ENCODE peak calls at places on chromosomes 12 and 14, in eight cellular contexts. L is MCF 10A, O is cardiac fibroblast, Y is astrocyte of the spinal cord, B is DMS153, M is adipocyte, C is iris pigment epithelial cell, Q is esophagus squamous epithelium. W is an unnamed sample.

GRCh38 chr14:54814076-54814475 is 88.5 kb downstream of the GCH1 start:
- DNase-seq in L (no peak), Q (no peak), M (no peak), B (no peak), C (no peak), O (no peak), Y (no peak), W (no peak)

GRCh38 chr12:1533602-1534304 is 60.6 kb downstream of the FBXL14 start:
- DNase-seq in O (peak; percentile 41), Q (no peak), L (no peak), Y (peak; percentile 80), B (no peak), C (peak; percentile 60), M (peak; percentile 39), W (peak; percentile 52)

GRCh38 chr14:54715811-54716210 is 148.9 kb downstream of the SAMD4A start:
- DNase-seq in O (no peak), L (no peak), Y (no peak), Q (no peak), M (no peak), B (no peak), C (no peak), W (no peak)

GRCh38 chr14:76576047-76576741 is 185.1 kb upstream of the VASH1 start:
- DNase-seq in L (peak; percentile 25), Y (no peak), C (peak; percentile 31), O (peak; percentile 1), Q (no peak), B (peak; percentile 59), M (no peak), W (peak; percentile 18)

GRCh38 chr12:124744659-124745467 is 118.8 kb downstream of the SCARB1 start:
- DNase-seq in B (peak; percentile 27), O (peak; percentile 40), Q (no peak), M (peak; percentile 17), Y (no peak), C (no peak), L (no peak), W (no peak)

GRCh38 chr12:5871741-5872140 is 73.3 kb downstream of the ANO2 start:
- DNase-seq in L (no peak), C (no peak), O (no peak), M (no peak), B (no peak), Y (no peak), Q (no peak), W (no peak)

GRCh38 chr14:68741839-68742470 is 50.9 kb downstream of the ZFP36L1 start:
- DNase-seq in M (no peak), B (no peak), C (no peak), Q (no peak), Y (no peak), O (no peak), L (no peak), W (no peak)

GRCh38 chr12:109910969-109911348 is 10.9 kb downstream of the TCHP start:
- DNase-seq in O (peak; percentile 54), C (peak; percentile 58), Q (no peak), B (no peak), L (peak; percentile 21), M (no peak), Y (peak; percentile 19), W (peak; percentile 33)

GRCh38 chr14:88727057-88727456 is 65.7 kb downstream of the EML5 start:
- DNase-seq in C (no peak), O (no peak), Q (no peak), L (no peak), M (no peak), B (no peak), Y (no peak), W (peak; percentile 2)

GRCh38 chr12:48045061-48045846 is 41.0 kb upstream of the COL2A1 start:
- DNase-seq in Q (no peak), O (no peak), B (no peak), C (no peak), Y (no peak), L (no peak), M (no peak), W (no peak)

GRCh38 chr14:100576091-100577085 is 10.8 kb downstream of the BEGAIN start:
- DNase-seq in L (no peak), Q (no peak), M (no peak), O (no peak), C (no peak), B (no peak), Y (no peak), W (no peak)

GRCh38 chr12:56071648-56072047 is 8.3 kb upstream of the ERBB3 start:
- DNase-seq in O (peak; percentile 52), L (no peak), Y (no peak), M (peak; percentile 24), Q (no peak), C (peak; percentile 49), B (no peak), W (peak; percentile 84)

GRCh38 chr12:6872073-6873048 is 742 bp downstream of the SPSB2 start:
- DNase-seq in Y (peak; percentile 72), B (peak; percentile 40), O (peak; percentile 68), C (peak; percentile 59), M (peak; percentile 94), L (peak; percentile 79), Q (no peak), W (peak; percentile 77)

GRCh38 chr14:35808076-35808657 is 928 bp downstream of the RALGAPA1 start:
- DNase-seq in Q (no peak), B (no peak), Y (peak; percentile 16), L (peak; percentile 74), M (peak; percentile 74), C (no peak), O (peak; percentile 6), W (peak; percentile 6)

GRCh38 chr14:105491366-105492006 is 440 bp downstream of the TEDC1 start:
- DNase-seq in L (peak; percentile 74), Y (peak; percentile 39), B (peak; percentile 12), Q (no peak), M (peak; percentile 77), C (peak; percentile 35), O (peak; percentile 72), W (peak; percentile 61)

GRCh38 chr12:22037952-22038351 is 8.1 kb upstream of the CMAS start:
- DNase-seq in B (no peak), C (no peak), Q (no peak), O (no peak), M (no peak), L (no peak), Y (no peak), W (peak; percentile 32)

GRCh38 chr12:51381226-51382079 is 9.8 kb downstream of the GALNT6 start:
- DNase-seq in B (no peak), Y (peak; percentile 54), L (no peak), Q (no peak), C (peak; percentile 62), M (peak; percentile 33), O (peak; percentile 61), W (peak; percentile 68)

GRCh38 chr12:70508178-70508577 is 129.1 kb downstream of the PTPRB start:
- DNase-seq in O (peak; percentile 38), L (no peak), M (no peak), Y (no peak), Q (no peak), C (no peak), B (no peak), W (no peak)

GRCh38 chr12:66409195-66409871 is 107.0 kb downstream of the HELB start:
- DNase-seq in Y (peak; percentile 75), L (peak; percentile 53), Q (no peak), M (peak; percentile 73), O (peak; percentile 80), B (no peak), C (peak; percentile 68), W (peak; percentile 74)

GRCh38 chr12:128551266-128552025 is 272.3 kb downstream of the SLC15A4 start:
- DNase-seq in C (no peak), M (no peak), O (no peak), Y (no peak), Q (no peak), B (peak; percentile 51), L (no peak), W (no peak)

GRCh38 chr14:28754209-28754985 is 12.2 kb upstream of the FOXG1 start:
- DNase-seq in L (peak; percentile 75), B (no peak), Y (peak; percentile 61), O (peak; percentile 69), C (peak; percentile 45), Q (no peak), M (peak; percentile 87), W (peak; percentile 57)

GRCh38 chr12:132899033-132899432 is 11.6 kb upstream of the CHFR start:
- DNase-seq in L (no peak), B (no peak), M (no peak), Y (no peak), O (peak; percentile 35), Q (no peak), C (peak; percentile 57), W (no peak)

GRCh38 chr14:21999400-21999799 is 325.8 kb upstream of the OR4E1 start:
- DNase-seq in O (no peak), L (no peak), Y (no peak), B (no peak), M (no peak), C (no peak), Q (no peak), W (no peak)

GRCh38 chr14:79861111-79861510 is 350.2 kb downstream of the DIO2 start:
- DNase-seq in Y (no peak), B (no peak), O (peak; percentile 8), L (no peak), C (no peak), M (no peak), Q (no peak), W (no peak)

GRCh38 chr12:124466200-124467128 is 100.9 kb downstream of the NCOR2 start:
- DNase-seq in C (peak; percentile 91), B (no peak), Y (peak; percentile 75), O (peak; percentile 94), L (no peak), M (no peak), Q (peak; percentile 32), W (peak; percentile 36)

GRCh38 chr14:68230941-68231717 is 411.6 kb downstream of the RAD51B start:
- DNase-seq in C (peak; percentile 76), B (no peak), O (peak; percentile 82), L (no peak), Y (peak; percentile 73), Q (no peak), M (peak; percentile 69), W (peak; percentile 74)

GRCh38 chr14:65958664-65959562 is 527.3 kb upstream of the CCDC196 start:
- DNase-seq in O (peak; percentile 52), M (peak; percentile 65), C (peak; percentile 12), Q (no peak), Y (peak; percentile 23), L (peak; percentile 50), B (no peak), W (peak; percentile 37)

GRCh38 chr12:76883826-76884225 is 5.0 kb upstream of the CSRP2 start:
- DNase-seq in C (peak; percentile 51), L (peak; percentile 73), B (no peak), M (no peak), Q (no peak), Y (peak; percentile 44), O (peak; percentile 84), W (peak; percentile 79)

GRCh38 chr14:101047326-101047725 is 143.8 kb upstream of the RTL1 start:
- DNase-seq in B (no peak), Y (no peak), Q (no peak), L (no peak), C (no peak), O (no peak), M (no peak), W (no peak)

GRCh38 chr14:100096656-100097055 is 31.4 kb downstream of the EVL start:
- DNase-seq in M (peak; percentile 77), Q (no peak), O (peak; percentile 71), C (peak; percentile 81), Y (peak; percentile 58), B (no peak), L (peak; percentile 86), W (peak; percentile 75)

GRCh38 chr12:6961278-6961694 is 9.2 kb downstream of the PHB2 start:
- DNase-seq in C (peak; percentile 48), B (peak; percentile 32), O (peak; percentile 64), Y (no peak), L (peak; percentile 83), M (no peak), Q (no peak), W (peak; percentile 69)

GRCh38 chr14:100815478-100816285 is 10.2 kb upstream of the MEG3 start:
- DNase-seq in O (peak; percentile 73), M (peak; percentile 80), B (no peak), Y (peak; percentile 72), Q (no peak), C (peak; percentile 82), L (no peak), W (peak; percentile 74)

GRCh38 chr12:111685322-111685810 is 390 bp downstream of the BRAP start:
- DNase-seq in Q (no peak), O (no peak), M (no peak), C (no peak), Y (peak; percentile 21), B (no peak), L (peak; percentile 23), W (no peak)

GRCh38 chr12:54592316-54592715 is 3.9 kb upstream of the PPP1R1A start:
- DNase-seq in Q (no peak), O (peak; percentile 38), Y (no peak), B (no peak), M (peak; percentile 62), C (peak; percentile 21), L (peak; percentile 32), W (no peak)

W was measured in EH.